ENCODE peak calls at places on chromosome 2, in six cellular contexts. One of them, this sample, is unnamed.

GRCh38 chr2:234840336-234840735 is 111.5 kb upstream of the SH3BP4 start:
- DNase-seq in CD4-positive, alpha-beta T cell: no peak
- DNase-seq in H9: peak
- DNase-seq in chondrocyte: no peak
- DNase-seq in tibial artery: no peak
- DNase-seq in GM23338: peak
- DNase-seq in this sample: no peak

GRCh38 chr2:235493402-235493774 is 455 bp upstream of the AGAP1 start:
- DNase-seq in GM23338: no peak
- DNase-seq in H9: no peak
- DNase-seq in CD4-positive, alpha-beta T cell: no peak
- DNase-seq in tibial artery: no peak
- DNase-seq in chondrocyte: no peak
- DNase-seq in this sample: peak

GRCh38 chr2:203989536-203989935 is 53.0 kb downstream of the ICOS start:
- DNase-seq in GM23338: no peak
- DNase-seq in CD4-positive, alpha-beta T cell: no peak
- DNase-seq in H9: no peak
- DNase-seq in tibial artery: no peak
- DNase-seq in chondrocyte: no peak
- DNase-seq in this sample: no peak

GRCh38 chr2:27638023-27638637 is 9.3 kb downstream of the GPN1 start:
- DNase-seq in H9: no peak
- DNase-seq in GM23338: no peak
- DNase-seq in CD4-positive, alpha-beta T cell: no peak
- DNase-seq in tibial artery: no peak
- DNase-seq in chondrocyte: no peak
- DNase-seq in this sample: no peak

GRCh38 chr2:37156071-37156856 is 516 bp downstream of the EIF2AK2 start:
- DNase-seq in chondrocyte: no peak
- DNase-seq in GM23338: peak
- DNase-seq in tibial artery: peak
- DNase-seq in H9: peak
- DNase-seq in CD4-positive, alpha-beta T cell: peak
- DNase-seq in this sample: no peak

GRCh38 chr2:105795575-105795934 is 50.8 kb downstream of the NCK2 start:
- DNase-seq in GM23338: no peak
- DNase-seq in tibial artery: no peak
- DNase-seq in chondrocyte: no peak
- DNase-seq in H9: no peak
- DNase-seq in CD4-positive, alpha-beta T cell: no peak
- DNase-seq in this sample: no peak

GRCh38 chr2:197514754-197515153 is 1.1 kb upstream of the MOB4 start:
- DNase-seq in tibial artery: no peak
- DNase-seq in GM23338: peak
- DNase-seq in H9: no peak
- DNase-seq in chondrocyte: no peak
- DNase-seq in CD4-positive, alpha-beta T cell: no peak
- DNase-seq in this sample: no peak

GRCh38 chr2:188850786-188851185 is 123.4 kb upstream of the COL3A1 start:
- DNase-seq in H9: no peak
- DNase-seq in tibial artery: no peak
- DNase-seq in CD4-positive, alpha-beta T cell: no peak
- DNase-seq in GM23338: no peak
- DNase-seq in chondrocyte: no peak
- DNase-seq in this sample: no peak

GRCh38 chr2:129606496-129607270 is 372.8 kb upstream of the RAB6C start:
- DNase-seq in CD4-positive, alpha-beta T cell: no peak
- DNase-seq in H9: no peak
- DNase-seq in GM23338: peak
- DNase-seq in chondrocyte: no peak
- DNase-seq in tibial artery: no peak
- DNase-seq in this sample: no peak

GRCh38 chr2:135820003-135820618 is 16.9 kb downstream of the LCT start:
- DNase-seq in tibial artery: no peak
- DNase-seq in GM23338: no peak
- DNase-seq in CD4-positive, alpha-beta T cell: peak
- DNase-seq in chondrocyte: no peak
- DNase-seq in H9: no peak
- DNase-seq in this sample: peak

GRCh38 chr2:192437653-192438052 is 242.9 kb upstream of the TMEFF2 start:
- DNase-seq in H9: no peak
- DNase-seq in GM23338: peak
- DNase-seq in chondrocyte: no peak
- DNase-seq in tibial artery: no peak
- DNase-seq in CD4-positive, alpha-beta T cell: no peak
- DNase-seq in this sample: no peak

GRCh38 chr2:70656421-70657010 is 102.9 kb upstream of the TGFA start:
- DNase-seq in CD4-positive, alpha-beta T cell: no peak
- DNase-seq in chondrocyte: no peak
- DNase-seq in tibial artery: no peak
- DNase-seq in H9: peak
- DNase-seq in GM23338: no peak
- DNase-seq in this sample: no peak

GRCh38 chr2:221034026-221034701 is 537.9 kb downstream of the EPHA4 start:
- DNase-seq in tibial artery: no peak
- DNase-seq in CD4-positive, alpha-beta T cell: no peak
- DNase-seq in H9: no peak
- DNase-seq in chondrocyte: no peak
- DNase-seq in GM23338: no peak
- DNase-seq in this sample: no peak

GRCh38 chr2:118062048-118062447 is 26.2 kb upstream of the INSIG2 start:
- DNase-seq in tibial artery: no peak
- DNase-seq in GM23338: no peak
- DNase-seq in H9: no peak
- DNase-seq in chondrocyte: no peak
- DNase-seq in CD4-positive, alpha-beta T cell: no peak
- DNase-seq in this sample: no peak

GRCh38 chr2:101485856-101486255 is 10.9 kb upstream of the RFX8 start:
- DNase-seq in chondrocyte: no peak
- DNase-seq in GM23338: no peak
- DNase-seq in tibial artery: no peak
- DNase-seq in H9: no peak
- DNase-seq in CD4-positive, alpha-beta T cell: no peak
- DNase-seq in this sample: no peak

GRCh38 chr2:128325665-128326181 is 7.1 kb upstream of the HS6ST1 start:
- DNase-seq in H9: no peak
- DNase-seq in chondrocyte: peak
- DNase-seq in GM23338: no peak
- DNase-seq in tibial artery: peak
- DNase-seq in CD4-positive, alpha-beta T cell: no peak
- DNase-seq in this sample: no peak

GRCh38 chr2:235300368-235301201 is 193.3 kb upstream of the AGAP1 start:
- DNase-seq in tibial artery: no peak
- DNase-seq in H9: no peak
- DNase-seq in chondrocyte: no peak
- DNase-seq in CD4-positive, alpha-beta T cell: no peak
- DNase-seq in GM23338: no peak
- DNase-seq in this sample: no peak

GRCh38 chr2:134218928-134219707 is 34.8 kb upstream of the MGAT5 start:
- DNase-seq in chondrocyte: no peak
- DNase-seq in CD4-positive, alpha-beta T cell: peak
- DNase-seq in GM23338: no peak
- DNase-seq in H9: no peak
- DNase-seq in tibial artery: no peak
- DNase-seq in this sample: no peak

GRCh38 chr2:181457741-181458425 is 697 bp downstream of the ITGA4 start:
- DNase-seq in GM23338: peak
- DNase-seq in tibial artery: peak
- DNase-seq in chondrocyte: peak
- DNase-seq in CD4-positive, alpha-beta T cell: peak
- DNase-seq in H9: peak
- DNase-seq in this sample: peak

GRCh38 chr2:86335865-86336321 is 1.5 kb downstream of the REEP1 start:
- DNase-seq in H9: no peak
- DNase-seq in CD4-positive, alpha-beta T cell: no peak
- DNase-seq in GM23338: peak
- DNase-seq in tibial artery: no peak
- DNase-seq in chondrocyte: no peak
- DNase-seq in this sample: no peak

GRCh38 chr2:117785740-117786139 is 28.8 kb upstream of the DDX18 start:
- DNase-seq in H9: peak
- DNase-seq in CD4-positive, alpha-beta T cell: no peak
- DNase-seq in tibial artery: no peak
- DNase-seq in GM23338: peak
- DNase-seq in chondrocyte: no peak
- DNase-seq in this sample: peak

GRCh38 chr2:142594935-142595334 is 282.5 kb upstream of the KYNU start:
- DNase-seq in H9: no peak
- DNase-seq in GM23338: no peak
- DNase-seq in tibial artery: no peak
- DNase-seq in chondrocyte: no peak
- DNase-seq in CD4-positive, alpha-beta T cell: no peak
- DNase-seq in this sample: no peak

GRCh38 chr2:159285929-159286708 is at the start of gene WDSUB1:
- DNase-seq in H9: peak
- DNase-seq in chondrocyte: no peak
- DNase-seq in CD4-positive, alpha-beta T cell: peak
- DNase-seq in tibial artery: peak
- DNase-seq in GM23338: peak
- DNase-seq in this sample: peak

GRCh38 chr2:6747433-6747832 is 118.3 kb downstream of the CMPK2 start:
- DNase-seq in GM23338: no peak
- DNase-seq in tibial artery: no peak
- DNase-seq in chondrocyte: no peak
- DNase-seq in H9: no peak
- DNase-seq in CD4-positive, alpha-beta T cell: no peak
- DNase-seq in this sample: no peak

GRCh38 chr2:161030260-161031063 is 129.8 kb upstream of the TANK start:
- DNase-seq in H9: no peak
- DNase-seq in GM23338: no peak
- DNase-seq in chondrocyte: no peak
- DNase-seq in tibial artery: peak
- DNase-seq in CD4-positive, alpha-beta T cell: no peak
- DNase-seq in this sample: no peak

GRCh38 chr2:121748202-121748601 is 7.2 kb upstream of the TSN start:
- DNase-seq in CD4-positive, alpha-beta T cell: no peak
- DNase-seq in H9: peak
- DNase-seq in chondrocyte: no peak
- DNase-seq in GM23338: peak
- DNase-seq in tibial artery: no peak
- DNase-seq in this sample: no peak
- TF ChIP-seq CTCF in CD4-positive, alpha-beta T cell: no peak
- TF ChIP-seq CTCF in H9: peak
- TF ChIP-seq CTCF in chondrocyte: peak
- TF ChIP-seq CTCF in GM23338: peak
- TF ChIP-seq CTCF in tibial artery: peak
- TF ChIP-seq CTCF in this sample: no peak

DNA sequence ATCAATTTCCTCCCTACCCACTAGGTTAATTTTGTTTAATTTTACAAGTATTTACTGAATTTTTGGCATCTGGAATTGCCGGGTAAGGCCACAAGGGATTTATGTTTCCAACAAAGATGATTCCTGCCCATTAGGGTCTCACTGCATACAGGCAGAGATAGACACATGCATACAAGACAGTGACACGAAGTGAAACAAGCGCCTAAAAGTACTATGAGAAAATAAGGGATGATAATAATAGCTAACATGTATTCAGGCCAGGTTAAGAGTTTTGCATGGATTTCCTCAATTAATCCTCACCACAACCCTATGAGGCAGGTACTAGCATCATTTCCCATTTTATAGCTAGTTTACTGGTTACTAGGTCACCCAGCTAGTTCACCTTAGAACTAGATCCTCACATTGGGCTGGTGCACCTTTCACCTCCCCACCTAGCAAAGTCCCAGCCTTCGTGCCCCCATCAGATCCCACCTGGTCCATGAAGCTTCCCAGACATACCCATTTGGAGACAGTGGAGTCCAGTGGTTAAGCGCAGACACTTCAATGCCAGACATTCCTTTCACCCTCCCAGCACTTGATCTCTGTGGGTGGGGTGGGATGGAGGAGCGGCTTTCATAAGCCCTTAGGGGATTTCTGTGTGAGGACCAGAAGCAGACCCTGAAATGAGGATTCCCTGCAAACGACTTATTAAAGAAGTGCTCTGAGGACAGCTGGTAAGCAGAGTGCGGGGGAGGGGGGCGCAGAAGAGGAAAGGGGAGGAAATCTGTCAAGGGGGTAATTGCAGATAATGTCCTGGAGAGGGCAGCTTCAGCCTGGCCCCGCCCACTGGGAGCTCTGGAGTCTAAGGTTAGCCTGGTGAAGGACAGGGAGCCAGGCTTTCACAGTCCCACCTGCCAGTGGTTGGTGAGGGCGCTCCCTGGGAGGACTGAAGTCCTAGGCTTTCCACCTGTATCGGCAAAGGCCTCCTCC is 5.8 kb upstream of the DGUOK start:
- DNase-seq in chondrocyte: no peak
- DNase-seq in tibial artery: no peak
- DNase-seq in H9: peak
- DNase-seq in GM23338: peak
- DNase-seq in CD4-positive, alpha-beta T cell: no peak
- DNase-seq in this sample: peak
- TF ChIP-seq CTCF in chondrocyte: peak
- TF ChIP-seq CTCF in tibial artery: peak
- TF ChIP-seq CTCF in H9: peak
- TF ChIP-seq CTCF in GM23338: peak
- TF ChIP-seq CTCF in CD4-positive, alpha-beta T cell: no peak
- TF ChIP-seq CTCF in this sample: no peak

DNA sequence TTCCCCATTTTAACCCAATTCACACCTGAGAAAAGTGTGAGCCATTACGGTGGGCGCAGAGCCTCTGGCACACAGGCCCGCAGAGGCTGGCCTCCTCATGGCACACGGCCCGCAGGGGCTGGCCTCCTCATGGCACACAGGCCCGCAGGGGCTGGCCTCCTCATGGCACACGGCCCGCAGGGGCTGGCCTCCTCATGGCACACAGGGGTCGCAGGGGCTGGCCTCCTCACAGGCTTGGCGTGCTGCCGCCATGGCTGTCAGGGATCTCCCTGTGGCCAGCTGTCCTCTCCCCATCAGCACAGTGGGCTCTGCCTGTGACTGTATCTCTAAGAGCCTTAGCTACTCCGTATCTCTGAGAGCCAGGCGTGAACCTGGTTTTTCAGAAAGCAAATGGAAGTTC is 24.6 kb downstream of the ANO7 start:
- DNase-seq in H9: no peak
- DNase-seq in CD4-positive, alpha-beta T cell: no peak
- DNase-seq in chondrocyte: no peak
- DNase-seq in GM23338: no peak
- DNase-seq in tibial artery: no peak
- DNase-seq in this sample: no peak
- TF ChIP-seq CTCF in H9: no peak
- TF ChIP-seq CTCF in CD4-positive, alpha-beta T cell: no peak
- TF ChIP-seq CTCF in chondrocyte: no peak
- TF ChIP-seq CTCF in GM23338: no peak
- TF ChIP-seq CTCF in tibial artery: no peak
- TF ChIP-seq CTCF in this sample: no peak

DNA sequence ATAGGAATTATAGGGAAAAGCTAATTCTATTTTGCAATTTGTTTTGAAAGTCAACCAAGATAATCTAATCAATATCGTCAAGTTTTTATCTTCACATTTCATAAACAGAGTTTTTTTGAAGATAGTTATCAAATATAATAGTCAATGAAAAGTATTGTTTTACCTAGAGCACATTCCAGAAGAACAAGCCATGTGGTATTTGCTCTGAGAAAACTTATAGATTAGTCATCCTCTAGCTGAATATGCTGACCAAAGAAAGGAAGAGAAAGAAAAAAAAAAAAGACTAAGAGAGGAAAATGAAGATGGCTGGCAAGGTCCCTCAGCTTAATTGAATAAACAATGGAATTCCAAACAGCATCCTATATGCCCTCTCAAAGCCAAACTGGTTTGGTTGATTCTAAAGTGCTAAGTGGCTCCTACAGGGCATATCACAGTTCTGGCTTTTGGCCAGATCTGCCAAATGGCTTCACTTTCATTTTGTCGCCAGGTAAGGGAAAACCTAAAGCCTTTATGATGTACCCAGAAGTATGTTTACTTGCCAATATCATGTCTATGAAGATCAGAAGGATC is 132.6 kb downstream of the VWC2L start:
- DNase-seq in tibial artery: no peak
- DNase-seq in CD4-positive, alpha-beta T cell: no peak
- DNase-seq in H9: no peak
- DNase-seq in chondrocyte: no peak
- DNase-seq in GM23338: no peak
- DNase-seq in this sample: no peak
- TF ChIP-seq CTCF in tibial artery: no peak
- TF ChIP-seq CTCF in CD4-positive, alpha-beta T cell: no peak
- TF ChIP-seq CTCF in H9: no peak
- TF ChIP-seq CTCF in chondrocyte: no peak
- TF ChIP-seq CTCF in GM23338: no peak
- TF ChIP-seq CTCF in this sample: no peak

This sample was measured in GM20000.